ENCODE peak calls at places on chromosomes 5 and 9, in six cellular contexts. F is Caki2; U is HEK293T; T is CD4-positive, alpha-beta T cell; R is T follicular helper cell; S is tibial nerve. E is an unnamed sample.

GRCh38 chr9:110599468-110599867 is 19.9 kb upstream of the SVEP1 start:
- DNase-seq in T (no peak), R (no peak), F (no peak), S (no peak), U (no peak), E (no peak)

GRCh38 chr9:89274838-89275237 is 36.2 kb upstream of the CKS2 start:
- DNase-seq in R (no peak), S (no peak), T (no peak), F (no peak), U (no peak), E (no peak)

GRCh38 chr5:75053286-75054109 is 1.1 kb upstream of the GCNT4 start:
- DNase-seq in F (peak), S (no peak), T (peak), U (peak), R (peak), E (peak)

GRCh38 chr5:176675676-176676360 is 28.5 kb downstream of the TSPAN17 start:
- DNase-seq in R (no peak), U (peak), F (peak), T (no peak), S (no peak), E (no peak)

GRCh38 chr5:36943584-36943983 is 67.0 kb downstream of the NIPBL start:
- DNase-seq in T (no peak), R (no peak), F (no peak), S (no peak), U (no peak), E (no peak)

GRCh38 chr9:137919649-137920101 is 42.1 kb downstream of the CACNA1B start:
- DNase-seq in R (no peak), T (no peak), U (no peak), S (no peak), F (no peak), E (no peak)

GRCh38 chr5:6728795-6729183 is 15.6 kb downstream of the TENT4A start:
- DNase-seq in S (no peak), T (no peak), U (no peak), R (no peak), F (no peak), E (no peak)

GRCh38 chr9:69585571-69585970 is 86.6 kb downstream of the APBA1 start:
- DNase-seq in F (no peak), U (no peak), S (no peak), R (no peak), T (no peak), E (no peak)

GRCh38 chr5:145636396-145636795 is 198.7 kb downstream of the PRELID2 start:
- DNase-seq in R (no peak), S (no peak), F (no peak), T (no peak), U (no peak), E (no peak)